ENCODE peak calls at places on chromosomes 3 and 15, in six cellular contexts. M, E, S, W, J and O are unnamed samples.

GRCh38 chr15:50879016-50879415 is 29.5 kb upstream of the AP4E1 start:
- DNase-seq in M (no peak), W (no peak), E (peak), S (no peak), J (no peak), O (no peak)

GRCh38 chr15:73894133-73894814 is 20.9 kb downstream of the TBC1D21 start:
- DNase-seq in M (no peak), E (no peak), J (no peak), S (no peak), W (no peak), O (no peak)

GRCh38 chr3:159057621-159058020 is 255.8 kb downstream of the MFSD1 start:
- DNase-seq in E (no peak), M (no peak), W (no peak), S (no peak), J (no peak), O (no peak)

GRCh38 chr3:125271127-125271526 is 58.6 kb upstream of the SLC12A8 start:
- DNase-seq in E (no peak), W (no peak), J (peak), S (no peak), M (no peak), O (peak)

GRCh38 chr15:99755692-99756409 is 22.6 kb upstream of the LYSMD4 start:
- DNase-seq in E (peak), S (peak), J (peak), W (peak), M (peak), O (peak)

GRCh38 chr15:66701422-66702034 is 508 bp upstream of the SMAD6 start:
- DNase-seq in W (peak), M (no peak), J (peak), E (peak), S (peak), O (peak)

GRCh38 chr15:66067687-66068086 is 185.9 kb downstream of the MEGF11 start:
- DNase-seq in M (no peak), E (no peak), S (no peak), J (peak), W (no peak), O (no peak)

GRCh38 chr3:137761563-137762503 is 2.3 kb upstream of the SOX14 start:
- DNase-seq in M (no peak), W (no peak), S (no peak), E (no peak), J (peak), O (peak)

GRCh38 chr3:45555154-45555591 is 39.4 kb upstream of the LIMD1 start:
- DNase-seq in E (no peak), W (peak), M (no peak), S (no peak), J (no peak), O (no peak)

GRCh38 chr15:78203346-78204225 is 30.8 kb downstream of the ACSBG1 start:
- DNase-seq in S (no peak), W (no peak), J (no peak), E (no peak), M (no peak), O (no peak)

GRCh38 chr3:30614373-30614772 is 8.0 kb downstream of the TGFBR2 start:
- DNase-seq in W (no peak), E (no peak), S (no peak), J (no peak), M (no peak), O (no peak)

GRCh38 chr3:52892625-52893311 is 4.6 kb downstream of the STIMATE start:
- DNase-seq in M (peak), E (peak), J (no peak), S (no peak), W (no peak), O (no peak)

GRCh38 chr3:192802957-192803899 is 75.9 kb upstream of the FGF12 start:
- DNase-seq in S (peak), E (peak), M (no peak), J (peak), W (no peak), O (no peak)

GRCh38 chr3:87546216-87546615 is 269.8 kb upstream of the POU1F1 start:
- DNase-seq in E (no peak), M (no peak), J (no peak), W (no peak), S (no peak), O (no peak)

GRCh38 chr3:53718462-53718861 is 127.8 kb downstream of the CHDH start:
- DNase-seq in S (no peak), E (no peak), M (no peak), W (no peak), J (peak), O (no peak)

GRCh38 chr3:29822051-29822450 is 541.2 kb downstream of the RBMS3 start:
- DNase-seq in S (no peak), J (no peak), M (no peak), W (no peak), E (peak), O (no peak)

GRCh38 chr3:166462876-166463275 is 625.7 kb upstream of the BCHE start:
- DNase-seq in J (no peak), M (no peak), W (no peak), S (no peak), E (no peak), O (no peak)

GRCh38 chr3:128808672-128809071 is 70.7 kb upstream of the ACAD9 start:
- DNase-seq in M (no peak), E (no peak), W (no peak), S (no peak), J (no peak), O (no peak)

GRCh38 chr3:58526124-58526957 is 10.6 kb downstream of the ACOX2 start:
- DNase-seq in E (no peak), S (no peak), W (no peak), J (peak), M (no peak), O (no peak)

GRCh38 chr3:195692781-195693427 is 27.9 kb upstream of the MUC20 start:
- DNase-seq in W (no peak), S (no peak), E (no peak), J (no peak), M (no peak), O (no peak)

GRCh38 chr15:37204698-37205097 is 104.3 kb upstream of the MEIS2 start:
- DNase-seq in S (no peak), J (peak), E (no peak), W (no peak), M (no peak), O (no peak)